ENCODE peak calls at places on chromosomes 3 and 15, in ten cellular contexts. J is GM12864; V is retina; K is AG09309; T is mucosa of gallbladder; B is head of caudate nucleus; G is CD8-positive, alpha-beta memory T cell; S is breast epithelium; M is AG08395; O is GM23248. Y is an unnamed sample.

GRCh38 chr3:165742351-165742750 is 94.9 kb downstream of the BCHE start:
- DNase-seq in J (no peak), V (no peak), K (no peak), T (no peak), B (peak; percentile 49), G (no peak), S (no peak), M (no peak), O (no peak), Y (no peak)

GRCh38 chr15:87949214-87949933 is 307.2 kb downstream of the NTRK3 start:
- DNase-seq in J (no peak), V (no peak), K (no peak), T (peak; percentile 12), B (no peak), G (no peak), S (peak; percentile 63), M (no peak), O (no peak), Y (no peak)

GRCh38 chr3:172102123-172102882 is 62.9 kb downstream of the FNDC3B start:
- DNase-seq in J (peak; percentile 36), V (no peak), K (no peak), T (no peak), B (no peak), G (peak; percentile 59), S (no peak), M (no peak), O (no peak), Y (no peak)

GRCh38 chr3:180036678-180037455 is at the start of gene PEX5L:
- DNase-seq in J (no peak), V (peak; percentile 93), K (no peak), T (peak; percentile 23), B (peak; percentile 71), G (no peak), S (no peak), M (peak; percentile 34), O (peak; percentile 66), Y (peak; percentile 48)

GRCh38 chr3:186097663-186098451 is 11.0 kb downstream of the ETV5 start:
- DNase-seq in J (no peak), V (peak; percentile 94), K (no peak), T (peak; percentile 88), B (peak; percentile 71), G (no peak), S (no peak), M (peak; percentile 75), O (peak; percentile 78), Y (peak; percentile 93)

GRCh38 chr3:135641771-135642170 is 323.8 kb upstream of the PPP2R3A start:
- DNase-seq in J (no peak), V (no peak), K (no peak), T (no peak), B (no peak), G (no peak), S (no peak), M (no peak), O (no peak), Y (no peak)

GRCh38 chr3:190492966-190493365 is 20.9 kb upstream of the IL1RAP start:
- DNase-seq in J (no peak), V (no peak), K (no peak), T (no peak), B (no peak), G (no peak), S (no peak), M (no peak), O (no peak), Y (no peak)

GRCh38 chr15:25236143-25236860 is 202.5 kb downstream of the UBE3A start:
- DNase-seq in J (no peak), V (no peak), K (no peak), T (no peak), B (no peak), G (no peak), S (no peak), M (no peak), O (no peak), Y (no peak)

GRCh38 chr3:177835008-177835407 is 637.7 kb upstream of the TBL1XR1 start:
- DNase-seq in J (no peak), V (no peak), K (peak; percentile 91), T (no peak), B (no peak), G (no peak), S (no peak), M (peak; percentile 59), O (peak; percentile 82), Y (no peak)

GRCh38 chr15:101502572-101503295 is 13.2 kb upstream of the PCSK6 start:
- DNase-seq in J (no peak), V (peak; percentile 50), K (no peak), T (peak; percentile 6), B (no peak), G (no peak), S (peak; percentile 10), M (no peak), O (no peak), Y (no peak)

GRCh38 chr15:80875568-80875967 is 96.4 kb downstream of the CEMIP start:
- DNase-seq in J (no peak), V (peak; percentile 32), K (no peak), T (no peak), B (no peak), G (no peak), S (no peak), M (no peak), O (peak; percentile 28), Y (no peak)

Y was measured in cardiac muscle cell.